ENCODE peak calls at places on chromosomes 7 and 10, in seven cellular contexts. One of them, this sample, is unnamed.

GRCh38 chr10:132498562-132499366 is 38.8 kb upstream of the INPP5A start:
- DNase-seq in activated gamma-delta T cell treated with Interleukin-2 at 50 U/mL for 16 hours: no peak
- DNase-seq in iPS DF 6.9: no peak
- DNase-seq in HT1080: no peak
- DNase-seq in uterus: peak; percentile 12
- DNase-seq in activated effector memory CD4-positive, alpha-beta T cell treated with Interleukin-2 at 50 U/mL for 16 hours: no peak
- DNase-seq in NCI-H1105: no peak
- DNase-seq in this sample: no peak

GRCh38 chr7:131568510-131568909 is 12.1 kb upstream of the PODXL start:
- DNase-seq in NCI-H1105: no peak
- DNase-seq in uterus: no peak
- DNase-seq in activated effector memory CD4-positive, alpha-beta T cell treated with Interleukin-2 at 50 U/mL for 16 hours: no peak
- DNase-seq in activated gamma-delta T cell treated with Interleukin-2 at 50 U/mL for 16 hours: no peak
- DNase-seq in iPS DF 6.9: no peak
- DNase-seq in HT1080: no peak
- DNase-seq in this sample: no peak

GRCh38 chr10:116271593-116272496 is 1.2 kb downstream of the GFRA1 start:
- DNase-seq in uterus: no peak
- DNase-seq in activated gamma-delta T cell treated with Interleukin-2 at 50 U/mL for 16 hours: no peak
- DNase-seq in iPS DF 6.9: no peak
- DNase-seq in NCI-H1105: no peak
- DNase-seq in activated effector memory CD4-positive, alpha-beta T cell treated with Interleukin-2 at 50 U/mL for 16 hours: no peak
- DNase-seq in HT1080: no peak
- DNase-seq in this sample: no peak

GRCh38 chr10:111087968-111088505 is 11.2 kb downstream of the ADRA2A start:
- DNase-seq in activated gamma-delta T cell treated with Interleukin-2 at 50 U/mL for 16 hours: no peak
- DNase-seq in uterus: no peak
- DNase-seq in activated effector memory CD4-positive, alpha-beta T cell treated with Interleukin-2 at 50 U/mL for 16 hours: no peak
- DNase-seq in NCI-H1105: no peak
- DNase-seq in HT1080: no peak
- DNase-seq in iPS DF 6.9: no peak
- DNase-seq in this sample: no peak

GRCh38 chr7:953547-954327 is 743 bp downstream of the ADAP1 start:
- DNase-seq in HT1080: no peak
- DNase-seq in uterus: no peak
- DNase-seq in activated gamma-delta T cell treated with Interleukin-2 at 50 U/mL for 16 hours: no peak
- DNase-seq in NCI-H1105: no peak
- DNase-seq in activated effector memory CD4-positive, alpha-beta T cell treated with Interleukin-2 at 50 U/mL for 16 hours: no peak
- DNase-seq in iPS DF 6.9: no peak
- DNase-seq in this sample: no peak

GRCh38 chr7:112853429-112853828 is 63.2 kb upstream of the TMEM168 start:
- DNase-seq in iPS DF 6.9: no peak
- DNase-seq in activated gamma-delta T cell treated with Interleukin-2 at 50 U/mL for 16 hours: no peak
- DNase-seq in uterus: no peak
- DNase-seq in HT1080: no peak
- DNase-seq in activated effector memory CD4-positive, alpha-beta T cell treated with Interleukin-2 at 50 U/mL for 16 hours: no peak
- DNase-seq in NCI-H1105: no peak
- DNase-seq in this sample: no peak

GRCh38 chr7:91784469-91784868 is 96.0 kb downstream of the MTERF1 start:
- DNase-seq in HT1080: peak; percentile 45
- DNase-seq in NCI-H1105: peak; percentile 7
- DNase-seq in uterus: no peak
- DNase-seq in iPS DF 6.9: no peak
- DNase-seq in activated effector memory CD4-positive, alpha-beta T cell treated with Interleukin-2 at 50 U/mL for 16 hours: no peak
- DNase-seq in activated gamma-delta T cell treated with Interleukin-2 at 50 U/mL for 16 hours: no peak
- DNase-seq in this sample: peak; percentile 47

GRCh38 chr7:149196151-149196704 is 882 bp downstream of the ZNF282 start:
- DNase-seq in uterus: no peak
- DNase-seq in HT1080: no peak
- DNase-seq in activated gamma-delta T cell treated with Interleukin-2 at 50 U/mL for 16 hours: no peak
- DNase-seq in NCI-H1105: no peak
- DNase-seq in activated effector memory CD4-positive, alpha-beta T cell treated with Interleukin-2 at 50 U/mL for 16 hours: peak; percentile 5
- DNase-seq in iPS DF 6.9: no peak
- DNase-seq in this sample: no peak

GRCh38 chr7:123999698-124000097 is 33.2 kb downstream of the TMEM229A start:
- DNase-seq in HT1080: peak; percentile 14
- DNase-seq in uterus: no peak
- DNase-seq in activated gamma-delta T cell treated with Interleukin-2 at 50 U/mL for 16 hours: no peak
- DNase-seq in NCI-H1105: no peak
- DNase-seq in iPS DF 6.9: no peak
- DNase-seq in activated effector memory CD4-positive, alpha-beta T cell treated with Interleukin-2 at 50 U/mL for 16 hours: no peak
- DNase-seq in this sample: no peak

GRCh38 chr7:52639126-52639525 is 396.3 kb upstream of the POM121L12 start:
- DNase-seq in uterus: no peak
- DNase-seq in activated effector memory CD4-positive, alpha-beta T cell treated with Interleukin-2 at 50 U/mL for 16 hours: no peak
- DNase-seq in NCI-H1105: no peak
- DNase-seq in HT1080: peak; percentile 71
- DNase-seq in activated gamma-delta T cell treated with Interleukin-2 at 50 U/mL for 16 hours: no peak
- DNase-seq in iPS DF 6.9: no peak
- DNase-seq in this sample: no peak

GRCh38 chr10:128046934-128047251 is 79.3 kb downstream of the MKI67 start:
- DNase-seq in uterus: no peak
- DNase-seq in activated gamma-delta T cell treated with Interleukin-2 at 50 U/mL for 16 hours: no peak
- DNase-seq in HT1080: no peak
- DNase-seq in activated effector memory CD4-positive, alpha-beta T cell treated with Interleukin-2 at 50 U/mL for 16 hours: no peak
- DNase-seq in NCI-H1105: no peak
- DNase-seq in iPS DF 6.9: no peak
- DNase-seq in this sample: no peak

GRCh38 chr7:128729489-128729888 is 9.7 kb upstream of the CALU start:
- DNase-seq in activated gamma-delta T cell treated with Interleukin-2 at 50 U/mL for 16 hours: no peak
- DNase-seq in activated effector memory CD4-positive, alpha-beta T cell treated with Interleukin-2 at 50 U/mL for 16 hours: no peak
- DNase-seq in HT1080: no peak
- DNase-seq in NCI-H1105: no peak
- DNase-seq in iPS DF 6.9: no peak
- DNase-seq in uterus: no peak
- DNase-seq in this sample: no peak

GRCh38 chr10:74032900-74033655 is 35.2 kb downstream of the VCL start:
- DNase-seq in uterus: no peak
- DNase-seq in NCI-H1105: no peak
- DNase-seq in iPS DF 6.9: no peak
- DNase-seq in HT1080: no peak
- DNase-seq in activated gamma-delta T cell treated with Interleukin-2 at 50 U/mL for 16 hours: no peak
- DNase-seq in activated effector memory CD4-positive, alpha-beta T cell treated with Interleukin-2 at 50 U/mL for 16 hours: no peak
- DNase-seq in this sample: no peak

GRCh38 chr10:4498763-4499251 is 327.2 kb upstream of the AKR1E2 start:
- DNase-seq in uterus: no peak
- DNase-seq in activated effector memory CD4-positive, alpha-beta T cell treated with Interleukin-2 at 50 U/mL for 16 hours: no peak
- DNase-seq in iPS DF 6.9: no peak
- DNase-seq in HT1080: peak; percentile 33
- DNase-seq in NCI-H1105: peak; percentile 5
- DNase-seq in activated gamma-delta T cell treated with Interleukin-2 at 50 U/mL for 16 hours: no peak
- DNase-seq in this sample: no peak

GRCh38 chr7:105673367-105674188 is 92.3 kb upstream of the EFCAB10 start:
- DNase-seq in activated effector memory CD4-positive, alpha-beta T cell treated with Interleukin-2 at 50 U/mL for 16 hours: no peak
- DNase-seq in NCI-H1105: peak; percentile 98
- DNase-seq in iPS DF 6.9: no peak
- DNase-seq in HT1080: no peak
- DNase-seq in activated gamma-delta T cell treated with Interleukin-2 at 50 U/mL for 16 hours: no peak
- DNase-seq in uterus: no peak
- DNase-seq in this sample: peak; percentile 99

GRCh38 chr10:123148414-123149161 is 652 bp downstream of the HMX2 start:
- DNase-seq in HT1080: no peak
- DNase-seq in iPS DF 6.9: no peak
- DNase-seq in uterus: no peak
- DNase-seq in activated effector memory CD4-positive, alpha-beta T cell treated with Interleukin-2 at 50 U/mL for 16 hours: no peak
- DNase-seq in NCI-H1105: no peak
- DNase-seq in activated gamma-delta T cell treated with Interleukin-2 at 50 U/mL for 16 hours: no peak
- DNase-seq in this sample: no peak

GRCh38 chr7:151894131-151895007 is 17.5 kb upstream of the PRKAG2 start:
- DNase-seq in HT1080: no peak
- DNase-seq in uterus: no peak
- DNase-seq in iPS DF 6.9: no peak
- DNase-seq in activated gamma-delta T cell treated with Interleukin-2 at 50 U/mL for 16 hours: no peak
- DNase-seq in activated effector memory CD4-positive, alpha-beta T cell treated with Interleukin-2 at 50 U/mL for 16 hours: no peak
- DNase-seq in NCI-H1105: no peak
- DNase-seq in this sample: no peak

GRCh38 chr7:79998343-79998742 is 136.3 kb upstream of the GNAI1 start:
- DNase-seq in iPS DF 6.9: no peak
- DNase-seq in activated effector memory CD4-positive, alpha-beta T cell treated with Interleukin-2 at 50 U/mL for 16 hours: no peak
- DNase-seq in NCI-H1105: no peak
- DNase-seq in activated gamma-delta T cell treated with Interleukin-2 at 50 U/mL for 16 hours: no peak
- DNase-seq in HT1080: no peak
- DNase-seq in uterus: no peak
- DNase-seq in this sample: no peak

GRCh38 chr7:36153571-36154097 is 580 bp downstream of the EEPD1 start:
- DNase-seq in uterus: peak; percentile 29
- DNase-seq in activated effector memory CD4-positive, alpha-beta T cell treated with Interleukin-2 at 50 U/mL for 16 hours: no peak
- DNase-seq in NCI-H1105: no peak
- DNase-seq in activated gamma-delta T cell treated with Interleukin-2 at 50 U/mL for 16 hours: no peak
- DNase-seq in iPS DF 6.9: no peak
- DNase-seq in HT1080: no peak
- DNase-seq in this sample: no peak

GRCh38 chr7:47039089-47039648 is 542.7 kb downstream of the TNS3 start:
- DNase-seq in iPS DF 6.9: no peak
- DNase-seq in activated effector memory CD4-positive, alpha-beta T cell treated with Interleukin-2 at 50 U/mL for 16 hours: no peak
- DNase-seq in activated gamma-delta T cell treated with Interleukin-2 at 50 U/mL for 16 hours: no peak
- DNase-seq in NCI-H1105: no peak
- DNase-seq in uterus: no peak
- DNase-seq in HT1080: no peak
- DNase-seq in this sample: no peak

This sample was measured in NCI-H2029 treated with DMSO at 0.1 percent for 48 hours.